ENCODE peak calls at places on chromosome 14, in nine cellular contexts. C is stomach; O is cardiac muscle cell; V is GM23338; Z is T follicular helper cell; L is fibroblast of mammary gland; T is NCI-H524; S is stimulated activated CD4-positive, alpha-beta T cell treated with anti-CD3 and anti-CD28 coated beads, Interleukin-4, amount 100 ng/mL, for 1 hour; R is AG10803. D is an unnamed sample.

GRCh38 chr14:31291210-31291609 is 83.6 kb upstream of the HECTD1 start:
- DNase-seq in V (no peak), S (no peak), T (no peak), O (no peak), Z (no peak), C (no peak), R (peak), L (no peak), D (no peak)

GRCh38 chr14:20803221-20803620 is 577 bp upstream of the RNASE1 start:
- DNase-seq in R (no peak), V (no peak), Z (no peak), O (no peak), L (no peak), S (no peak), T (no peak), C (no peak), D (no peak)

GRCh38 chr14:81323621-81324400 is 76.3 kb downstream of the STON2 start:
- DNase-seq in V (peak), C (peak), S (no peak), O (no peak), L (no peak), Z (no peak), R (no peak), T (peak), D (no peak)

GRCh38 chr14:103545219-103545914 is 16.4 kb downstream of the TRMT61A start:
- DNase-seq in C (no peak), Z (no peak), V (no peak), R (no peak), T (no peak), S (no peak), O (no peak), L (no peak), D (no peak)

GRCh38 chr14:106308839-106309389 is 782.5 kb downstream of the TMEM121 start:
- DNase-seq in Z (peak), C (peak), L (peak), T (no peak), R (no peak), V (peak), S (peak), O (no peak), D (peak)

GRCh38 chr14:94346841-94347240 is 23.7 kb upstream of the SERPINA6 start:
- DNase-seq in Z (no peak), R (no peak), C (no peak), S (no peak), V (no peak), O (no peak), L (no peak), T (peak), D (no peak)

GRCh38 chr14:34179723-34180122 is 228.8 kb upstream of the EGLN3 start:
- DNase-seq in S (no peak), Z (no peak), O (no peak), V (no peak), L (no peak), T (no peak), R (no peak), C (peak), D (no peak)

GRCh38 chr14:105532111-105532623 is 5.8 kb downstream of the TMEM121 start:
- DNase-seq in V (no peak), L (no peak), O (no peak), S (no peak), Z (no peak), T (no peak), C (no peak), R (no peak), D (no peak)

GRCh38 chr14:91327661-91328312 is 83.3 kb upstream of the GPR68 start:
- DNase-seq in R (no peak), S (no peak), T (no peak), L (no peak), C (no peak), Z (no peak), V (no peak), O (no peak), D (no peak)

GRCh38 chr14:90397401-90398314 is 829 bp downstream of the CALM1 start:
- DNase-seq in V (peak), O (peak), S (peak), Z (peak), T (peak), L (peak), R (peak), C (peak), D (no peak)

GRCh38 chr14:31441273-31442110 is 15.8 kb downstream of the DTD2 start:
- DNase-seq in V (no peak), S (no peak), O (peak), T (no peak), R (peak), L (peak), Z (no peak), C (no peak), D (no peak)

D was measured in NCI-H1694.